ENCODE peak calls at places on chromosomes 1 and 21, in eight cellular contexts. Z, B, L, W, C, U, D and S are unnamed samples.

GRCh38 chr1:176919386-176920378 is 244.8 kb downstream of the ASTN1 start:
- DNase-seq in Z (no peak), B (no peak), L (no peak), W (no peak), C (no peak), U (no peak), D (no peak), S (no peak)

GRCh38 chr1:9840176-9840575 is 16.4 kb upstream of the CLSTN1 start:
- DNase-seq in Z (peak; percentile 16), B (no peak), L (no peak), W (peak; percentile 29), C (peak; percentile 3), U (no peak), D (no peak), S (peak; percentile 6)

GRCh38 chr1:23149110-23149509 is 19.5 kb downstream of the LUZP1 start:
- DNase-seq in Z (no peak), B (no peak), L (no peak), W (no peak), C (no peak), U (no peak), D (no peak), S (no peak)

GRCh38 chr1:12014141-12014981 is 4.9 kb upstream of the MIIP start:
- DNase-seq in Z (no peak), B (no peak), L (peak; percentile 43), W (no peak), C (no peak), U (no peak), D (no peak), S (no peak)

GRCh38 chr1:233412812-233413211 is 85.3 kb downstream of the MAP3K21 start:
- DNase-seq in Z (no peak), B (no peak), L (no peak), W (no peak), C (no peak), U (no peak), D (no peak), S (no peak)

GRCh38 chr1:150473659-150474058 is 13.6 kb upstream of the TARS2 start:
- DNase-seq in Z (no peak), B (no peak), L (no peak), W (no peak), C (no peak), U (no peak), D (no peak), S (no peak)

GRCh38 chr1:41609166-41609883 is 124.8 kb upstream of the EDN2 start:
- DNase-seq in Z (no peak), B (no peak), L (no peak), W (no peak), C (no peak), U (no peak), D (no peak), S (no peak)

GRCh38 chr1:84862810-84863251 is 30.2 kb downstream of the LPAR3 start:
- DNase-seq in Z (no peak), B (no peak), L (no peak), W (no peak), C (no peak), U (no peak), D (peak; percentile 67), S (no peak)

GRCh38 chr1:7529917-7530316 is 241.2 kb upstream of the VAMP3 start:
- DNase-seq in Z (peak; percentile 10), B (no peak), L (no peak), W (no peak), C (no peak), U (no peak), D (no peak), S (peak; percentile 45)

GRCh38 chr1:59990470-59990869 is 63.9 kb upstream of the CYP2J2 start:
- DNase-seq in Z (no peak), B (no peak), L (no peak), W (no peak), C (no peak), U (no peak), D (no peak), S (no peak)

GRCh38 chr21:37372127-37372731 is 5.7 kb downstream of the DYRK1A start:
- DNase-seq in Z (no peak), B (no peak), L (no peak), W (no peak), C (no peak), U (no peak), D (no peak), S (no peak)

GRCh38 chr21:44438531-44439210 is 16.6 kb upstream of the LRRC3 start:
- DNase-seq in Z (peak; percentile 57), B (no peak), L (no peak), W (peak; percentile 74), C (peak; percentile 76), U (no peak), D (no peak), S (peak; percentile 59)

GRCh38 chr1:4754816-4755215 is 100.4 kb downstream of the AJAP1 start:
- DNase-seq in Z (no peak), B (no peak), L (no peak), W (no peak), C (no peak), U (no peak), D (no peak), S (no peak)

GRCh38 chr1:201053155-201053860 is 29.8 kb upstream of the KIF21B start:
- DNase-seq in Z (no peak), B (no peak), L (no peak), W (no peak), C (no peak), U (no peak), D (no peak), S (no peak)

GRCh38 chr1:193553562-193553961 is 367.1 kb upstream of the B3GALT2 start:
- DNase-seq in Z (no peak), B (no peak), L (no peak), W (no peak), C (no peak), U (no peak), D (no peak), S (no peak)

GRCh38 chr1:232965124-232965911 is 14.9 kb downstream of the NTPCR start:
- DNase-seq in Z (no peak), B (no peak), L (no peak), W (no peak), C (no peak), U (no peak), D (no peak), S (no peak)

GRCh38 chr1:84845357-84845756 is 47.6 kb downstream of the LPAR3 start:
- DNase-seq in Z (no peak), B (no peak), L (no peak), W (no peak), C (no peak), U (no peak), D (no peak), S (no peak)

DNA sequence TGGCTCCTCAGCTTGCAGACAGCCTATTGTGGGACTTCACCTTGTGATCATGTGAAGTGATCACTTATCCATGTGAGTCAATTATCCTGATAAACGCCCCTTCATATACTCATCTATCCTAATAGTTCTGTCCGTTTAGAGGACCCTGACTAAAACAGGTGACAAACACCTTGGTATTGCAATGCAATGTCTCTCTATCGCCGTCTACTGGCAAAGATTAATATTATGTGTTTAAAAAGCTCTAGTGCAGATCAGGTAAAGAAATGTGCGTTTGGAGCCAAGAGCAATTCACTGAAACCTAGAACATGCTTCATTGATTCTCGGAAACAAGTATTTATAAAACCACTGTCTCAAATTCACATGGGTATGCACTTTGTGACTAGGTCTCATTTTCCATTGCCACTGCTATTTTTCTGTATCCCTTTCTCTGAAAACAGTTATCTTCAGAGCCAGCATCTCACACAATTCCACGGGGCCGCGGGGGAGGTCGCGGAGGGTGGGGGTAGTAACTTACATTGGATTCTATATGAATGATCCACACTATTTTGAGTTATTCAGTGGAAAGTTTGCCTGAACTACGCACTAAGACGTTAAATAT is 554.6 kb upstream of the NCAM2 start:
- DNase-seq in Z (no peak), B (no peak), L (no peak), W (no peak), C (no peak), U (no peak), D (no peak), S (no peak)
- TF ChIP-seq CTCF in Z (no peak), B (peak; percentile 14), L (peak; percentile 46), W (peak; percentile 45), C (peak; percentile 38), U (no peak), D (peak; percentile 31), S (no peak)

GRCh38 chr1:227437495-227438008 is 119.3 kb upstream of the CDC42BPA start:
- DNase-seq in Z (no peak), B (peak; percentile 68), L (no peak), W (no peak), C (no peak), U (no peak), D (no peak), S (no peak)
- TF ChIP-seq CTCF in Z (no peak), B (peak; percentile 29), L (no peak), W (peak; percentile 46), C (peak; percentile 67), U (peak; percentile 31), D (no peak), S (peak; percentile 23)

GRCh38 chr1:31755850-31756492 is 8.2 kb downstream of the ADGRB2 start:
- DNase-seq in Z (no peak), B (no peak), L (no peak), W (no peak), C (no peak), U (no peak), D (no peak), S (no peak)

GRCh38 chr1:31757989-31758388 is 6.2 kb downstream of the ADGRB2 start:
- DNase-seq in Z (no peak), B (no peak), L (no peak), W (no peak), C (no peak), U (no peak), D (no peak), S (no peak)

GRCh38 chr1:31756578-31756977 is 7.6 kb downstream of the ADGRB2 start:
- DNase-seq in Z (no peak), B (no peak), L (no peak), W (no peak), C (no peak), U (no peak), D (no peak), S (no peak)

GRCh38 chr1:31755197-31755611 is 8.9 kb downstream of the ADGRB2 start:
- DNase-seq in Z (no peak), B (no peak), L (no peak), W (no peak), C (peak; percentile 53), U (no peak), D (no peak), S (no peak)

GRCh38 chr1:31757204-31757679 is 6.9 kb downstream of the ADGRB2 start:
- DNase-seq in Z (no peak), B (no peak), L (no peak), W (no peak), C (no peak), U (no peak), D (no peak), S (no peak)
- TF ChIP-seq CTCF in Z (no peak), B (no peak), L (no peak), W (no peak), C (no peak), U (no peak), D (no peak), S (no peak)

DNA sequence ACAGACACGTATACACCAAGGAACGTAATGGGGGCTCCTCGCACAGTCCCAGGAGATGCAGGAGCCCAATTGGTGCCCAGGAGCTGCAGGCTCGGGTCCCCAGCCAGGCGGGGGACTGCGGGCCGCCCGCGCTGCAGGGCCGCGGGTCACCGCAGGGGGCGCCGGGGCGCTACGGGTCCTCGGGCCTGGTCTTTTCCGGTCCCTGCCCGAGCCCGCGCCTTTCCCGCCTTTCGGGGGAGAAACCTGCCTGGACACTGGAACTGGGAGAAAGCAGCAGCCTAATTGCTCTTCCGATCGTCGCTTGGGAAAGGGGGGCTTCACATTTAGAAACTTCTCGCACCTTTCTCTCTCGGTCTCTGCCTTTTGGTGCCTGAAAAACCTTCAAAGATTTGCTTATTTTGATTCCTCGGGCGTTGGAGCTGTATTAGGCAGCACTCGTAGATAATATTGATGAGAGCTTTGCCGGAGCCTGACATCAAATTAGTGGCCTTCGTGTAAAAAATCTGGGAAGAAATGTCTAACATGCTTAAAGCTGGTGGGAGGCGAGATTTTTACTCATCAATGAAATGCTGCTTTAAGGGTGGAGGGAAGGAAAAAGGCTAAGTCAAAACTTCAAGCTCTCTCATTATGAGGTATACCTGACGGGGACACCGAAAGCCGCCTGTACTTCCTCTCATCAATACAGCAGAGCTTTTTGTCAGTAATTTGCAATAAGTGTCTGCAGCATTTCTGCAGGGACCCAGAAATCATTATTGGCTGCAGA is 12.6 kb upstream of the BARHL2 start:
- DNase-seq in Z (no peak), B (no peak), L (no peak), W (no peak), C (no peak), U (no peak), D (no peak), S (no peak)
- TF ChIP-seq CTCF in Z (peak; percentile 34), B (peak; percentile 19), L (no peak), W (peak; percentile 31), C (peak; percentile 24), U (peak; percentile 34), D (peak; percentile 21), S (peak; percentile 17)